ENCODE peak calls at places on chromosomes 7 and 10, in seven cellular contexts. L is neural progenitor cell, H is PC-3, B is IMR-90, R is GM23248, X is MM.1S, K is fibroblast of lung. V is an unnamed sample.

GRCh38 chr7:41559426-41559825 is 143.5 kb downstream of the INHBA start:
- DNase-seq in L (no peak), H (peak; percentile 67), B (peak; percentile 22), R (no peak), X (no peak), K (peak; percentile 23), V (no peak)

GRCh38 chr7:157479326-157479725 is 142.5 kb downstream of the DNAJB6 start:
- DNase-seq in L (no peak), H (no peak), B (no peak), R (no peak), X (no peak), K (no peak), V (no peak)

GRCh38 chr7:148084138-148084537 is 506.4 kb upstream of the C7orf33 start:
- DNase-seq in L (peak; percentile 80), H (peak; percentile 69), B (peak; percentile 19), R (peak; percentile 49), X (peak; percentile 73), K (peak; percentile 5), V (no peak)

GRCh38 chr10:118501171-118501570 is 94.3 kb downstream of the PRLHR start:
- DNase-seq in L (no peak), H (peak; percentile 81), B (no peak), R (peak; percentile 22), X (no peak), K (peak; percentile 65), V (peak; percentile 56)

GRCh38 chr10:4270116-4270515 is 485.1 kb upstream of the KLF6 start:
- DNase-seq in L (no peak), H (peak; percentile 46), B (peak; percentile 92), R (peak; percentile 91), X (no peak), K (peak; percentile 82), V (peak; percentile 78)

GRCh38 chr10:130403153-130403890 is 267.1 kb downstream of the GLRX3 start:
- DNase-seq in L (no peak), H (no peak), B (no peak), R (no peak), X (no peak), K (no peak), V (no peak)

GRCh38 chr7:101232141-101232821 is 5.3 kb downstream of the CLDN15 start:
- DNase-seq in L (peak; percentile 57), H (peak; percentile 68), B (no peak), R (no peak), X (no peak), K (no peak), V (no peak)

GRCh38 chr7:79823246-79823951 is 311.2 kb upstream of the GNAI1 start:
- DNase-seq in L (no peak), H (no peak), B (peak; percentile 74), R (peak; percentile 9), X (no peak), K (peak; percentile 23), V (peak; percentile 12)

GRCh38 chr7:104267701-104268368 is 60.0 kb upstream of the ORC5 start:
- DNase-seq in L (no peak), H (peak; percentile 28), B (peak; percentile 28), R (peak; percentile 38), X (peak; percentile 18), K (peak; percentile 23), V (no peak)

GRCh38 chr7:725223-726005 is 1.1 kb upstream of the DNAAF5 start:
- DNase-seq in L (no peak), H (peak; percentile 34), B (peak; percentile 86), R (peak; percentile 55), X (no peak), K (peak; percentile 92), V (peak; percentile 89)

GRCh38 chr10:76882245-76882644 is 755.4 kb downstream of the KCNMA1 start:
- DNase-seq in L (no peak), H (no peak), B (no peak), R (no peak), X (peak; percentile 39), K (peak; percentile 7), V (no peak)
- H3K9ac ChIP-seq in L (no peak overlapping the region), H (no peak overlapping the region), B (no peak overlapping the region), R (no peak overlapping the region), X (no peak overlapping the region), K (no peak overlapping the region), V (no peak overlapping the region)

DNA sequence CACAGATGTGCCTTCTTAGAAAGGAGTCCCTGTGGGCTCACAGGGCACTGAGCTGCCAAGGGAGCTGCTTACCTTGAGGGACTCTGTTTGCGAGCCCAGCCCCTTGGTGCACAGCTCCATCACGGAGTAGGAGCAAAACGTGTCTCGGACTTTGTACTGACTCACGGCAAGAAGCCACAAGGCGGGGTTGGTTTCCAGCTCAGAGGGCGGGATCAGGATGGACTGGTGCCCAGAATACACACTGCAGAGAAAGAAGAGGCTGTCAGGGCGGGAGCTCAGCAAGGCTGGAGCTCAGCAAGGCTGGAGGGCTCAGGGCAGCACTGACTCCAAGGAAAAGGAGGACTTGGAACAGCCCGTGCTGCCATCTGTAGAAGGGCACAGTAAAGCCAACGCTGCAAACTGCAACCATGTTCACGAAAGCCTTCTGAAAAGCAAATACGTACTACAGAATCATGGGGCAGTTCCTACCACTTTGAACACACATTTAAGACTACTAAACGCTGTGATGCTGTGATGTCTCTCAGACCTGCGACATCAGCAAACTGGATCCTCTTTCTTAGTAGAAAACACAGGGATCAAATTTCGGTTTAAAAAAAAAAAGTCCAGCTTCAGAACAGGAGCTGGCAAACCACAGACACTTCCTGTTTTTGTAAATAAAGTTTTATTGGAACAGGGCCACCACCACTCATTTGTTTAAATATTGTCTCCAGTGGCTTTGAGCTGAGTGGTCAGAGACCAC is 194.3 kb downstream of the ZMYND11 start:
- DNase-seq in L (peak; percentile 43), H (peak; percentile 85), B (peak; percentile 96), R (peak; percentile 98), X (peak; percentile 57), K (peak; percentile 96), V (peak; percentile 93)
- H3K9ac ChIP-seq in L (no peak overlapping the region), H (peak overlapping the region; percentile 62), B (peak overlapping the region; percentile 52), R (peak overlapping the region; percentile 81), X (peak overlapping the region; percentile 29), K (peak overlapping the region; percentile 41), V (peak overlapping the region; percentile 71)

GRCh38 chr10:46299267-46299530 is 12.4 kb downstream of the ANTXRL start:
- DNase-seq in L (no peak), H (no peak), B (no peak), R (no peak), X (no peak), K (no peak), V (no peak)
- H3K9ac ChIP-seq in L (no peak overlapping the region), H (no peak overlapping the region), B (no peak overlapping the region), R (no peak overlapping the region), X (no peak overlapping the region), K (no peak overlapping the region), V (no peak overlapping the region)

GRCh38 chr10:12403119-12403518 is 53.8 kb downstream of the CAMK1D start:
- DNase-seq in L (no peak), H (no peak), B (no peak), R (no peak), X (no peak), K (no peak), V (no peak)
- H3K9ac ChIP-seq in L (no peak overlapping the region), H (no peak overlapping the region), B (no peak overlapping the region), R (no peak overlapping the region), X (no peak overlapping the region), K (no peak overlapping the region), V (no peak overlapping the region)

DNA sequence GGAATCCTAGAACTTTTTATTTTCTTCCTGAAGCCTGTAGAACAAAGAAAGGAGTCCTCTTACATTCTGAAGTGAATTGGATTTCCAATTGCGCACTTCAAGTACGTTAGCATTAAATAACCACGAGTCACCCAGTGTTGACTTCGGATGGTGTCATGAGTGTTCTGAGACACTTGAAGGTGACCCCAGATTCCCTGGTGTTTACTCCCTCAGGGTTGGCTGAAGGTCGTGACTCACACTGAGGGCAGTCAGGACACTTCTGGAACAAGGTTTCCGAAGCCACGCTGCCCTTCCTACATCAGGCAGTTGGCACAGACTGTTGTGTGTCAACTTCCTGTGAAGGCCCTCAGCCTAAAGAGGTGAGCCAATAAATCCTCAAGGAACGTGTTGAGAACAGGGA is 186.6 kb upstream of the CELF2 start:
- DNase-seq in L (no peak), H (peak; percentile 4), B (peak; percentile 91), R (peak; percentile 98), X (no peak), K (peak; percentile 87), V (peak; percentile 86)
- H3K9ac ChIP-seq in L (no peak overlapping the region), H (no peak overlapping the region), B (no peak overlapping the region), R (peak overlapping the region; percentile 87), X (no peak overlapping the region), K (peak overlapping the region; percentile 41), V (peak overlapping the region; percentile 77)

GRCh38 chr7:102312317-102312716 is 25.6 kb downstream of the SH2B2 start:
- DNase-seq in L (no peak), H (no peak), B (no peak), R (no peak), X (no peak), K (no peak), V (no peak)
- H3K9ac ChIP-seq in L (no peak overlapping the region), H (no peak overlapping the region), B (no peak overlapping the region), R (no peak overlapping the region), X (no peak overlapping the region), K (no peak overlapping the region), V (no peak overlapping the region)